ENCODE peak calls at places on chromosome 2, in five cellular contexts. One of them, this sample, is unnamed.
A peak's percentile ranks its signal among the peaks of the same experiment; 100 is the strongest.

GRCh38 chr2:136383161-136383560 is 265.2 kb upstream of the CXCR4 start:
- DNase-seq in caudate nucleus: no peak
- DNase-seq in foreskin keratinocyte: no peak
- DNase-seq in kidney: no peak
- DNase-seq in germinal center: no peak
- DNase-seq in this sample: no peak

GRCh38 chr2:127049927-127050802 is 56.8 kb downstream of the BIN1 start:
- DNase-seq in foreskin keratinocyte: no peak
- DNase-seq in germinal center: peak; percentile 83
- DNase-seq in kidney: peak; percentile 84
- DNase-seq in caudate nucleus: peak; percentile 55
- DNase-seq in this sample: peak; percentile 68

GRCh38 chr2:241701155-241701404 is 759 bp upstream of the ING5 start:
- DNase-seq in foreskin keratinocyte: peak; percentile 66
- DNase-seq in kidney: no peak
- DNase-seq in caudate nucleus: no peak
- DNase-seq in germinal center: no peak
- DNase-seq in this sample: no peak

GRCh38 chr2:42252464-42252863 is 83.3 kb downstream of the EML4 start:
- DNase-seq in kidney: no peak
- DNase-seq in germinal center: no peak
- DNase-seq in foreskin keratinocyte: no peak
- DNase-seq in caudate nucleus: no peak
- DNase-seq in this sample: no peak

GRCh38 chr2:140797718-140798117 is 1333.1 kb downstream of the LRP1B start:
- DNase-seq in germinal center: peak; percentile 2
- DNase-seq in kidney: no peak
- DNase-seq in foreskin keratinocyte: no peak
- DNase-seq in caudate nucleus: no peak
- DNase-seq in this sample: no peak

GRCh38 chr2:199463000-199463692 is 5.4 kb upstream of the SATB2 start:
- DNase-seq in foreskin keratinocyte: no peak
- DNase-seq in caudate nucleus: no peak
- DNase-seq in germinal center: peak; percentile 73
- DNase-seq in kidney: peak; percentile 89
- DNase-seq in this sample: peak; percentile 42

GRCh38 chr2:48258750-48259149 is 271.2 kb upstream of the STON1 start:
- DNase-seq in kidney: no peak
- DNase-seq in foreskin keratinocyte: no peak
- DNase-seq in germinal center: no peak
- DNase-seq in caudate nucleus: no peak
- DNase-seq in this sample: no peak

GRCh38 chr2:120715356-120715755 is 20.3 kb upstream of the GLI2 start:
- DNase-seq in kidney: no peak
- DNase-seq in caudate nucleus: no peak
- DNase-seq in germinal center: no peak
- DNase-seq in foreskin keratinocyte: no peak
- DNase-seq in this sample: no peak